ENCODE peak calls at places on chromosome 4, in five cellular contexts. D, L, W, G and K are unnamed samples.

GRCh38 chr4:157217708-157218107 is 2.8 kb upstream of the GRIA2 start:
- DNase-seq in G (peak; percentile 24), L (peak; percentile 16), W (no peak), D (peak; percentile 9), K (no peak)

GRCh38 chr4:119232286-119232685 is 19.8 kb downstream of the USP53 start:
- DNase-seq in D (no peak), L (no peak), G (no peak), W (no peak), K (no peak)

GRCh38 chr4:69656653-69657158 is 3.7 kb upstream of the UGT2A1 start:
- DNase-seq in G (no peak), W (no peak), D (no peak), L (no peak), K (no peak)

GRCh38 chr4:7425591-7426468 is 8.9 kb downstream of the PSAPL1 start:
- DNase-seq in L (no peak), G (no peak), W (no peak), D (no peak), K (no peak)

GRCh38 chr4:184983660-184984356 is 34.5 kb upstream of the HELT start:
- DNase-seq in W (peak; percentile 45), D (peak; percentile 13), G (peak; percentile 75), L (peak; percentile 80), K (peak; percentile 50)

GRCh38 chr4:6391186-6391851 is 81.1 kb downstream of the PPP2R2C start:
- DNase-seq in L (no peak), G (no peak), W (no peak), D (peak; percentile 3), K (no peak)

GRCh38 chr4:119750771-119751170 is 122.2 kb upstream of the PDE5A start:
- DNase-seq in W (no peak), G (peak; percentile 27), L (no peak), D (peak; percentile 8), K (no peak)

GRCh38 chr4:129822708-129823504 is 727.0 kb downstream of the C4orf33 start:
- DNase-seq in D (peak; percentile 86), W (no peak), L (no peak), G (no peak), K (peak; percentile 83)

GRCh38 chr4:156515295-156515694 is 456.3 kb downstream of the PDGFC start:
- DNase-seq in D (no peak), W (no peak), G (no peak), L (no peak), K (peak; percentile 1)

GRCh38 chr4:106691749-106692148 is 323.2 kb upstream of the GIMD1 start:
- DNase-seq in L (no peak), W (no peak), G (peak; percentile 16), D (no peak), K (no peak)

GRCh38 chr4:2262145-2262943 is 435 bp upstream of the MXD4 start:
- DNase-seq in L (peak; percentile 99), D (peak; percentile 98), W (peak; percentile 97), G (peak; percentile 99), K (peak; percentile 95)

GRCh38 chr4:147129687-147130086 is 184.0 kb upstream of the TTC29 start:
- DNase-seq in G (no peak), D (no peak), L (no peak), W (no peak), K (no peak)

GRCh38 chr4:114365591-114365990 is 233.0 kb upstream of the UGT8 start:
- DNase-seq in G (no peak), D (no peak), W (no peak), L (no peak), K (no peak)

GRCh38 chr4:11428161-11428700 is 463 bp downstream of the HS3ST1 start:
- DNase-seq in L (peak; percentile 29), D (no peak), W (no peak), G (no peak), K (peak; percentile 28)